ENCODE peak calls at places on chromosomes 5 and 9, in four cellular contexts. R, K, W and U are unnamed samples.
A peak's percentile ranks its signal among the peaks of the same experiment; 100 is the strongest.

GRCh38 chr9:69324549-69325401 is at the start of gene ENTREP1:
- DNase-seq in R (no peak), K (peak; percentile 7), W (peak; percentile 36), U (peak; percentile 42)

GRCh38 chr5:6758201-6758600 is 45.0 kb downstream of the TENT4A start:
- DNase-seq in R (no peak), K (no peak), W (no peak), U (peak; percentile 26)

GRCh38 chr9:88007291-88007650 is 32.9 kb upstream of the CDK20 start:
- DNase-seq in R (no peak), K (no peak), W (no peak), U (no peak)

GRCh38 chr9:90107021-90107771 is 502.4 kb downstream of the GADD45G start:
- DNase-seq in R (peak; percentile 97), K (peak; percentile 98), W (peak; percentile 85), U (no peak)

GRCh38 chr9:129203556-129203909 is 25.5 kb upstream of the IER5L start:
- DNase-seq in R (no peak), K (no peak), W (no peak), U (no peak)

GRCh38 chr5:177552839-177553455 is 1.4 kb downstream of the FAM193B start:
- DNase-seq in R (no peak), K (no peak), W (no peak), U (peak; percentile 25)

GRCh38 chr5:6488021-6488420 is 39.4 kb downstream of the UBE2QL1 start:
- DNase-seq in R (no peak), K (no peak), W (peak; percentile 14), U (no peak)

GRCh38 chr5:169763437-169764301 is 126.6 kb downstream of the DOCK2 start:
- DNase-seq in R (no peak), K (no peak), W (no peak), U (peak; percentile 17)

GRCh38 chr9:108434036-108434435 is 421.8 kb downstream of the ACTL7B start:
- DNase-seq in R (no peak), K (no peak), W (no peak), U (no peak)

GRCh38 chr5:108382784-108383358 is 973 bp upstream of the FBXL17 start:
- DNase-seq in R (no peak), K (peak; percentile 41), W (no peak), U (no peak)

GRCh38 chr5:31864015-31864414 is 225.1 kb downstream of the PDZD2 start:
- DNase-seq in R (no peak), K (no peak), W (no peak), U (peak; percentile 97)

GRCh38 chr9:131657456-131657855 is 82.4 kb downstream of the RAPGEF1 start:
- DNase-seq in R (no peak), K (no peak), W (no peak), U (no peak)

GRCh38 chr5:35476789-35477188 is 140.9 kb upstream of the SPEF2 start:
- DNase-seq in R (no peak), K (no peak), W (no peak), U (no peak)

GRCh38 chr5:3322642-3323041 is 273.0 kb upstream of the IRX1 start:
- DNase-seq in R (no peak), K (no peak), W (no peak), U (no peak)

GRCh38 chr9:111759762-111760639 is 34.7 kb downstream of the SHOC1 start:
- DNase-seq in R (no peak), K (peak; percentile 74), W (peak; percentile 64), U (peak; percentile 83)

GRCh38 chr9:136779808-136780207 is 11.3 kb upstream of the TMEM141 start:
- DNase-seq in R (no peak), K (peak; percentile 65), W (no peak), U (no peak)

GRCh38 chr9:110583237-110583636 is 3.7 kb upstream of the SVEP1 start:
- DNase-seq in R (no peak), K (peak; percentile 59), W (no peak), U (no peak)

GRCh38 chr9:131667576-131667975 is 72.3 kb downstream of the RAPGEF1 start:
- DNase-seq in R (no peak), K (no peak), W (no peak), U (no peak)

GRCh38 chr5:79255786-79256557 is 20.0 kb downstream of the JMY start:
- DNase-seq in R (no peak), K (no peak), W (peak; percentile 1), U (peak; percentile 63)